ENCODE peak calls at places on chromosomes 12 and 14, in nine cellular contexts. Z is tibial nerve, F is stomach, U is esophagus squamous epithelium, Y is prostate gland, G is adrenal gland, M is endothelial cell of umbilical vein, S is transverse colon, Q is body of pancreas. R is an unnamed sample.
A peak's percentile ranks its signal among the peaks of the same experiment; 100 is the strongest.

GRCh38 chr12:67366530-67367196 is 97.5 kb downstream of the CAND1 start:
- DNase-seq in Z (no peak), F (no peak), U (no peak), Y (no peak), G (no peak), M (no peak), S (no peak), Q (no peak), R (no peak)

GRCh38 chr12:27343255-27344000 is 10.8 kb downstream of the BMAL2 start:
- DNase-seq in Z (no peak), F (no peak), U (no peak), Y (no peak), G (no peak), M (peak; percentile 64), S (no peak), Q (no peak), R (no peak)

GRCh38 chr12:40819427-40820108 is 127.3 kb downstream of the CNTN1 start:
- DNase-seq in Z (no peak), F (no peak), U (no peak), Y (no peak), G (peak; percentile 26), M (no peak), S (no peak), Q (peak; percentile 23), R (peak; percentile 43)

GRCh38 chr12:76927170-76927784 is 48.5 kb upstream of the CSRP2 start:
- DNase-seq in Z (no peak), F (peak; percentile 28), U (no peak), Y (peak; percentile 11), G (peak; percentile 16), M (peak; percentile 28), S (peak; percentile 24), Q (peak; percentile 48), R (no peak)

GRCh38 chr12:102763016-102763415 is 154.0 kb downstream of the PAH start:
- DNase-seq in Z (no peak), F (no peak), U (no peak), Y (no peak), G (no peak), M (no peak), S (no peak), Q (no peak), R (no peak)

GRCh38 chr12:132154341-132154761 is 10.1 kb downstream of the NOC4L start:
- DNase-seq in Z (no peak), F (no peak), U (no peak), Y (no peak), G (no peak), M (no peak), S (no peak), Q (no peak), R (no peak)

GRCh38 chr14:34920339-34920738 is 45.2 kb upstream of the BAZ1A start:
- DNase-seq in Z (no peak), F (no peak), U (no peak), Y (no peak), G (no peak), M (no peak), S (no peak), Q (no peak), R (no peak)

GRCh38 chr12:84877340-84877739 is 35.3 kb downstream of the SLC6A15 start:
- DNase-seq in Z (no peak), F (no peak), U (no peak), Y (no peak), G (no peak), M (no peak), S (no peak), Q (no peak), R (no peak)

GRCh38 chr12:1360812-1361211 is 233.6 kb downstream of the FBXL14 start:
- DNase-seq in Z (no peak), F (no peak), U (no peak), Y (no peak), G (no peak), M (no peak), S (no peak), Q (no peak), R (no peak)

GRCh38 chr12:117037296-117038022 is 61.8 kb downstream of the TESC start:
- DNase-seq in Z (no peak), F (no peak), U (no peak), Y (no peak), G (peak; percentile 13), M (no peak), S (no peak), Q (peak; percentile 24), R (no peak)

GRCh38 chr12:50400638-50401382 is at the start of gene LARP4:
- DNase-seq in Z (peak; percentile 80), F (peak; percentile 90), U (peak; percentile 43), Y (peak; percentile 91), G (peak; percentile 95), M (peak; percentile 96), S (peak; percentile 94), Q (peak; percentile 92), R (peak; percentile 89)
- TF ChIP-seq POLR2A in Z (peak; percentile 84), F (no peak), U (no peak), Y (peak; percentile 77), G (peak; percentile 93), M (peak; percentile 82), S (peak; percentile 93), Q (peak; percentile 93), R (peak; percentile 93)

DNA sequence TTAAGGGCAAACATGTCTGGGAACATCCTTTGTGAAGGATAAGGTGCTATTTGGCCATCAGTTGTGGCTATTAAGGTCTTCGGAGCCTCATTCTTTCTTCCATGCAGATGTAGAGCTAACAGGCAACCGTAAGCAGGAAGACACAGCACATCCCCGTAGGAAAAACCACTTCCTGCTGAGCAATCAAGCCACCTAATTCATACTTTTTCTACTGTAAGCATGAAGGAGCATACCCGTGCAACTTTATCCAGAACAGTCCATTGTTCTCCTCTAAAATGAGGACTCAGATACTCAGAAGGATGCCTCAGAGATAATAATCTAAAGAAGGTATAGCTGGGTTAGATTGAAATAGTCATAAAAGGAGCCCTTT is 232.0 kb downstream of the PPM1H start:
- DNase-seq in Z (no peak), F (no peak), U (no peak), Y (no peak), G (no peak), M (peak; percentile 59), S (no peak), Q (no peak), R (no peak)
- H3K4me1 ChIP-seq in Z (no peaks in the 10 kb centered on the region), F (peaks cover 7% of the 10 kb centered on the region), U (no peaks in the 10 kb centered on the region), Y (peaks cover 3% of the 10 kb centered on the region), G (no peaks in the 10 kb centered on the region), M (peaks cover 35% of the 10 kb centered on the region), S (peaks cover 16% of the 10 kb centered on the region), Q (no peaks in the 10 kb centered on the region), R (no peaks in the 10 kb centered on the region)

GRCh38 chr14:76708028-76708427 is 53.2 kb upstream of the VASH1 start:
- DNase-seq in Z (no peak), F (no peak), U (no peak), Y (no peak), G (no peak), M (no peak), S (no peak), Q (no peak), R (no peak)
- TF ChIP-seq POLR2A in Z (no peak), F (no peak), U (no peak), Y (no peak), G (no peak), M (no peak), S (no peak), Q (no peak), R (no peak)

GRCh38 chr12:53048033-53048779 is 1.7 kb upstream of the TNS2 start:
- DNase-seq in Z (no peak), F (peak; percentile 76), U (no peak), Y (peak; percentile 83), G (peak; percentile 91), M (peak; percentile 41), S (peak; percentile 63), Q (peak; percentile 85), R (no peak)
- H3K4me1 ChIP-seq in Z (no peaks in the 10 kb centered on the region), F (peaks cover 83% of the 10 kb centered on the region), U (peaks cover 38% of the 10 kb centered on the region), Y (peaks cover 41% of the 10 kb centered on the region), G (peaks cover 62% of the 10 kb centered on the region), M (peaks cover 57% of the 10 kb centered on the region), S (peaks cover 87% of the 10 kb centered on the region), Q (peaks cover 89% of the 10 kb centered on the region), R (peaks cover 68% of the 10 kb centered on the region)

GRCh38 chr14:24430143-24430681 is 458 bp downstream of the KHNYN start:
- DNase-seq in Z (peak; percentile 63), F (peak; percentile 72), U (no peak), Y (peak; percentile 44), G (peak; percentile 78), M (peak; percentile 75), S (peak; percentile 82), Q (peak; percentile 71), R (peak; percentile 83)
- TF ChIP-seq POLR2A in Z (no peak), F (no peak), U (no peak), Y (no peak), G (no peak), M (peak; percentile 92), S (no peak), Q (peak; percentile 7), R (no peak)

GRCh38 chr12:57891639-57892228 is 45.2 kb upstream of the CTDSP2 start:
- DNase-seq in Z (no peak), F (no peak), U (no peak), Y (no peak), G (no peak), M (no peak), S (no peak), Q (no peak), R (no peak)

GRCh38 chr12:57894577-57895292 is 46.6 kb upstream of the ATP23 start:
- DNase-seq in Z (no peak), F (no peak), U (no peak), Y (no peak), G (no peak), M (no peak), S (no peak), Q (no peak), R (no peak)

GRCh38 chr12:57893460-57894353 is 47.2 kb upstream of the CTDSP2 start:
- DNase-seq in Z (peak; percentile 82), F (peak; percentile 89), U (no peak), Y (peak; percentile 80), G (peak; percentile 91), M (peak; percentile 92), S (peak; percentile 90), Q (peak; percentile 82), R (peak; percentile 79)

GRCh38 chr12:57890191-57891120 is 43.9 kb upstream of the CTDSP2 start:
- DNase-seq in Z (no peak), F (no peak), U (no peak), Y (no peak), G (no peak), M (no peak), S (no peak), Q (no peak), R (no peak)

GRCh38 chr12:57892232-57892987 is 45.9 kb upstream of the CTDSP2 start:
- DNase-seq in Z (no peak), F (no peak), U (no peak), Y (no peak), G (no peak), M (no peak), S (peak; percentile 49), Q (no peak), R (no peak)
- H3K4me1 ChIP-seq in Z (peaks cover 7% of the 10 kb centered on the region), F (peaks cover 91% of the 10 kb centered on the region), U (peaks cover 73% of the 10 kb centered on the region), Y (peaks cover 29% of the 10 kb centered on the region), G (peaks cover 57% of the 10 kb centered on the region), M (peaks cover 39% of the 10 kb centered on the region), S (peaks cover 97% of the 10 kb centered on the region), Q (peaks cover 53% of the 10 kb centered on the region), R (peaks cover 22% of the 10 kb centered on the region)

R was measured in Peyer's patch.